ENCODE peak calls at places on chromosomes 7 and 10, in five cellular contexts. One of them, this sample, is unnamed.
A peak's percentile ranks its signal among the peaks of the same experiment; 100 is the strongest.

GRCh38 chr7:44331682-44332081 is 6.3 kb upstream of the CAMK2B start:
- DNase-seq in Panc1: no peak
- DNase-seq in HFF-Myc: no peak
- DNase-seq in IMR-90: no peak
- DNase-seq in A549: no peak
- DNase-seq in this sample: no peak

GRCh38 chr10:11225935-11226334 is 208.3 kb downstream of the CELF2 start:
- DNase-seq in Panc1: no peak
- DNase-seq in HFF-Myc: no peak
- DNase-seq in IMR-90: no peak
- DNase-seq in A549: no peak
- DNase-seq in this sample: peak; percentile 29

GRCh38 chr7:55127622-55128081 is 108.8 kb downstream of the EGFR start:
- DNase-seq in Panc1: no peak
- DNase-seq in HFF-Myc: no peak
- DNase-seq in IMR-90: peak; percentile 85
- DNase-seq in A549: no peak
- DNase-seq in this sample: peak; percentile 83

GRCh38 chr7:22863156-22863899 is 40.7 kb upstream of the TOMM7 start:
- DNase-seq in Panc1: no peak
- DNase-seq in HFF-Myc: no peak
- DNase-seq in IMR-90: no peak
- DNase-seq in A549: no peak
- DNase-seq in this sample: no peak

GRCh38 chr10:132862485-132863420 is 76.8 kb upstream of the NKX6-2 start:
- DNase-seq in Panc1: no peak
- DNase-seq in HFF-Myc: no peak
- DNase-seq in IMR-90: no peak
- DNase-seq in A549: no peak
- DNase-seq in this sample: no peak

GRCh38 chr10:119542990-119543813 is 683 bp upstream of the RGS10 start:
- DNase-seq in Panc1: peak; percentile 28
- DNase-seq in HFF-Myc: no peak
- DNase-seq in IMR-90: peak; percentile 49
- DNase-seq in A549: peak; percentile 75
- DNase-seq in this sample: no peak

GRCh38 chr10:82564353-82565218 is 689.6 kb downstream of the NRG3 start:
- DNase-seq in Panc1: no peak
- DNase-seq in HFF-Myc: no peak
- DNase-seq in IMR-90: no peak
- DNase-seq in A549: peak; percentile 10
- DNase-seq in this sample: no peak

GRCh38 chr7:31937982-31938381 is 132.2 kb downstream of the PDE1C start:
- DNase-seq in Panc1: no peak
- DNase-seq in HFF-Myc: no peak
- DNase-seq in IMR-90: no peak
- DNase-seq in A549: no peak
- DNase-seq in this sample: no peak

GRCh38 chr10:119651514-119652327 is 541 bp downstream of the BAG3 start:
- DNase-seq in Panc1: no peak
- DNase-seq in HFF-Myc: no peak
- DNase-seq in IMR-90: no peak
- DNase-seq in A549: no peak
- DNase-seq in this sample: no peak

GRCh38 chr7:85695041-85695990 is 508.5 kb upstream of the SEMA3D start:
- DNase-seq in Panc1: peak; percentile 33
- DNase-seq in HFF-Myc: no peak
- DNase-seq in IMR-90: peak; percentile 15
- DNase-seq in A549: peak; percentile 25
- DNase-seq in this sample: peak; percentile 4

GRCh38 chr7:137953692-137954470 is 48.0 kb downstream of the CREB3L2 start:
- DNase-seq in Panc1: peak; percentile 78
- DNase-seq in HFF-Myc: no peak
- DNase-seq in IMR-90: peak; percentile 84
- DNase-seq in A549: peak; percentile 89
- DNase-seq in this sample: no peak

GRCh38 chr10:19332304-19332703 is 283.7 kb downstream of the MALRD1 start:
- DNase-seq in Panc1: no peak
- DNase-seq in HFF-Myc: no peak
- DNase-seq in IMR-90: peak; percentile 10
- DNase-seq in A549: no peak
- DNase-seq in this sample: no peak

GRCh38 chr10:116254422-116255152 is 18.4 kb downstream of the GFRA1 start:
- DNase-seq in Panc1: no peak
- DNase-seq in HFF-Myc: no peak
- DNase-seq in IMR-90: no peak
- DNase-seq in A549: no peak
- DNase-seq in this sample: peak; percentile 52

GRCh38 chr10:51203359-51203758 is 129.1 kb downstream of the PRKG1 start:
- DNase-seq in Panc1: no peak
- DNase-seq in HFF-Myc: no peak
- DNase-seq in IMR-90: no peak
- DNase-seq in A549: no peak
- DNase-seq in this sample: no peak

GRCh38 chr10:90751107-90751997 is 106.5 kb downstream of the HTR7 start:
- DNase-seq in Panc1: peak; percentile 38
- DNase-seq in HFF-Myc: no peak
- DNase-seq in IMR-90: peak; percentile 42
- DNase-seq in A549: peak; percentile 63
- DNase-seq in this sample: no peak

GRCh38 chr7:136061433-136061832 is 84.3 kb upstream of the MTPN start:
- DNase-seq in Panc1: no peak
- DNase-seq in HFF-Myc: no peak
- DNase-seq in IMR-90: no peak
- DNase-seq in A549: no peak
- DNase-seq in this sample: no peak

GRCh38 chr10:121721257-121721656 is 123.0 kb upstream of the FGFR2 start:
- DNase-seq in Panc1: no peak
- DNase-seq in HFF-Myc: no peak
- DNase-seq in IMR-90: no peak
- DNase-seq in A549: no peak
- DNase-seq in this sample: no peak
- H3K4me3 ChIP-seq in Panc1: no peak overlapping the region
- H3K4me3 ChIP-seq in HFF-Myc: no peak overlapping the region
- H3K4me3 ChIP-seq in IMR-90: no peak overlapping the region
- H3K4me3 ChIP-seq in A549: no peak overlapping the region
- H3K4me3 ChIP-seq in this sample: no peak overlapping the region

GRCh38 chr7:117322741-117323584 is at the start of gene WNT2:
- DNase-seq in Panc1: no peak
- DNase-seq in HFF-Myc: no peak
- DNase-seq in IMR-90: peak; percentile 22
- DNase-seq in A549: no peak
- DNase-seq in this sample: no peak

GRCh38 chr7:117324940-117325339 is 2.1 kb upstream of the WNT2 start:
- DNase-seq in Panc1: no peak
- DNase-seq in HFF-Myc: peak; percentile 15
- DNase-seq in IMR-90: no peak
- DNase-seq in A549: no peak
- DNase-seq in this sample: no peak

GRCh38 chr7:117323877-117324699 is 1.2 kb upstream of the WNT2 start:
- DNase-seq in Panc1: no peak
- DNase-seq in HFF-Myc: peak; percentile 22
- DNase-seq in IMR-90: peak; percentile 70
- DNase-seq in A549: no peak
- DNase-seq in this sample: no peak

GRCh38 chr7:117325836-117326235 is 3.0 kb upstream of the WNT2 start:
- DNase-seq in Panc1: no peak
- DNase-seq in HFF-Myc: no peak
- DNase-seq in IMR-90: peak; percentile 28
- DNase-seq in A549: no peak
- DNase-seq in this sample: no peak

DNA sequence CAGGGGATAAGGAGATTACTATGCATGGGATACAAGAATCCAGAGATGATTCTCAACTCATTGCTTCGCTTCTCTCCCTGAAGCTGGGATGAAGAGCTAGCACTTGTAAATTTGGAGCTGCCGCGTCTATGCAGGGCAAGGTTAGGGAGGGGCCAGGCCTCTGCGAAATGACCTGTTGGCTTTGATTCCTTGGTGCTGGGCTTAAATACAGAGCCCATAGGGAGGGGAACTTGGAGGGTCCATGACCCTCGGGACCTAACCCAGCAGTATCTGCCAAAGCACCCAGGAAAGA is 673 bp upstream of the WNT2 start:
- DNase-seq in Panc1: no peak
- DNase-seq in HFF-Myc: no peak
- DNase-seq in IMR-90: no peak
- DNase-seq in A549: no peak
- DNase-seq in this sample: no peak
- H3K4me3 ChIP-seq in Panc1: peak overlapping the region; percentile 35
- H3K4me3 ChIP-seq in HFF-Myc: peak overlapping the region; percentile 48
- H3K4me3 ChIP-seq in IMR-90: peak overlapping the region; percentile 45
- H3K4me3 ChIP-seq in A549: peak overlapping the region; percentile 47
- H3K4me3 ChIP-seq in this sample: peak overlapping the region; percentile 50

GRCh38 chr10:100534726-100535125 is 1.0 kb upstream of the HIF1AN start:
- DNase-seq in Panc1: no peak
- DNase-seq in HFF-Myc: no peak
- DNase-seq in IMR-90: no peak
- DNase-seq in A549: no peak
- DNase-seq in this sample: no peak

GRCh38 chr10:100537475-100537874 is 1.7 kb downstream of the HIF1AN start:
- DNase-seq in Panc1: no peak
- DNase-seq in HFF-Myc: no peak
- DNase-seq in IMR-90: no peak
- DNase-seq in A549: no peak
- DNase-seq in this sample: no peak

GRCh38 chr10:100535715-100536353 is at the start of gene HIF1AN:
- DNase-seq in Panc1: peak; percentile 84
- DNase-seq in HFF-Myc: peak; percentile 93
- DNase-seq in IMR-90: peak; percentile 95
- DNase-seq in A549: peak; percentile 98
- DNase-seq in this sample: peak; percentile 78

GRCh38 chr10:100531761-100532160 is 2.1 kb upstream of the NDUFB8 start:
- DNase-seq in Panc1: no peak
- DNase-seq in HFF-Myc: no peak
- DNase-seq in IMR-90: no peak
- DNase-seq in A549: no peak
- DNase-seq in this sample: no peak

GRCh38 chr10:100535338-100535714 is 417 bp upstream of the HIF1AN start:
- DNase-seq in Panc1: no peak
- DNase-seq in HFF-Myc: no peak
- DNase-seq in IMR-90: no peak
- DNase-seq in A549: no peak
- DNase-seq in this sample: no peak
- H3K4me3 ChIP-seq in Panc1: peak overlapping the region; percentile 76
- H3K4me3 ChIP-seq in HFF-Myc: peak overlapping the region; percentile 68
- H3K4me3 ChIP-seq in IMR-90: peak overlapping the region; percentile 68
- H3K4me3 ChIP-seq in A549: peak overlapping the region; percentile 75
- H3K4me3 ChIP-seq in this sample: peak overlapping the region; percentile 63

DNA sequence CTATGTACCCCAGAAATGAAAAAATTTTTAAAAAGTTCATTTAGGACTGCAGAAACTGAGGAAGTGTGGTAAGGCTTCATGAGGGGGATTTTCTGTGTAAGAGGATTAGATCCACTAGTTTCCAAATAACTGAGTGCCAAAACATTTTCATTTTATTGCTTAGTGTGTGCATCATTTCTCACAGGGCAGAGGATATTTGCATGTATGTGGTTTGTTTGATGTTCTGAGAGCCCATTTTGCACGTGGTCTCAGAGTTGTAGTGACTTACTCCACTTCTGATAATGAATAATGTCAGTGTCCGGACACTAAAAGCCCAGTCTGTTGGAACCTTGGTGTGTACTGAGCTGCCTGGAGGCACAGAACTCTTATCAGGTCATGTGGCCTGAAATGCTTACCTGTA is 299.9 kb downstream of the AUTS2 start:
- DNase-seq in Panc1: no peak
- DNase-seq in HFF-Myc: no peak
- DNase-seq in IMR-90: no peak
- DNase-seq in A549: no peak
- DNase-seq in this sample: no peak
- H3K4me3 ChIP-seq in Panc1: no peak overlapping the region
- H3K4me3 ChIP-seq in HFF-Myc: no peak overlapping the region
- H3K4me3 ChIP-seq in IMR-90: no peak overlapping the region
- H3K4me3 ChIP-seq in A549: no peak overlapping the region
- H3K4me3 ChIP-seq in this sample: no peak overlapping the region

DNA sequence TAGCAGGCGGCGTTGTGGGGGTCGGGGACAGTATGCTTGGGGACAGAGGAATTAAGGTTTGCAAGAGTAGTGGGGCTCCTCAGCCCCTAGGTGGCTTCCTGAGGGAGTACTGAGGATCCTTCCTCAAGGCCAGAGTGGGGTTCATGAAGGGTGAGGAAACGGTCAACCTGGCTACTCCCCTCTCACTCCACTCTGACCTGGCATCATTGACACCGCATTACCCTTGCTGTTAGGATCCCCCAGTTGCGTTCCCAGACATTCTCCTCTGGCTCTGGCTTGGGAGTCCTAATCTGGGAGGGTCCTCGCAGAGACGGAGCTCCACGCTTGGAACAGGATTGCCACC is 496 bp downstream of the EPHB6 start:
- DNase-seq in Panc1: no peak
- DNase-seq in HFF-Myc: no peak
- DNase-seq in IMR-90: no peak
- DNase-seq in A549: no peak
- DNase-seq in this sample: no peak
- H3K4me3 ChIP-seq in Panc1: peak overlapping the region; percentile 56
- H3K4me3 ChIP-seq in HFF-Myc: peak overlapping the region; percentile 61
- H3K4me3 ChIP-seq in IMR-90: peak overlapping the region; percentile 29
- H3K4me3 ChIP-seq in A549: peak overlapping the region; percentile 61
- H3K4me3 ChIP-seq in this sample: peak overlapping the region; percentile 72

DNA sequence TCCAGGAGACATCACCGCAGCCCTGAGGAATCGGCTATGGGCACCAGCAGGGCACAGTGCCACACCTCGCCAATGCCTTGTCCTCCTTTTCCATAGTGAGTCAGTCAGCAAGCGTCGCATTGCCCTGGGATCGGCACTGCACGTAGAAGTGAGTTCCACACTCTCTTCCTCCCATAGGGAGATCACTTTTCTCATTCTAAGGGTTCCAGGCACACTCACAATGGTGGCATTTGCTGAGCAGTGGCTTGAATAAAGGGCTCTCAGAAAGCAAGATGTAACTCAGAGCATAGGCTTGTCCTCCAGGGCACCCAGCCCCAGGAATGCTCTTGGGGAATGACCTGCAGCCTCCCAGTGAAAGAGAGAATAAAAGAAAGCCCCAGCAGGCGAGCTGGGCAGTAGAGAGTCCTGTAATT is 1.1 kb upstream of the VIM start:
- DNase-seq in Panc1: no peak
- DNase-seq in HFF-Myc: no peak
- DNase-seq in IMR-90: no peak
- DNase-seq in A549: no peak
- DNase-seq in this sample: no peak
- H3K4me3 ChIP-seq in Panc1: peak overlapping the region; percentile 88
- H3K4me3 ChIP-seq in HFF-Myc: no peak overlapping the region
- H3K4me3 ChIP-seq in IMR-90: no peak overlapping the region
- H3K4me3 ChIP-seq in A549: no peak overlapping the region
- H3K4me3 ChIP-seq in this sample: peak overlapping the region; percentile 5

DNA sequence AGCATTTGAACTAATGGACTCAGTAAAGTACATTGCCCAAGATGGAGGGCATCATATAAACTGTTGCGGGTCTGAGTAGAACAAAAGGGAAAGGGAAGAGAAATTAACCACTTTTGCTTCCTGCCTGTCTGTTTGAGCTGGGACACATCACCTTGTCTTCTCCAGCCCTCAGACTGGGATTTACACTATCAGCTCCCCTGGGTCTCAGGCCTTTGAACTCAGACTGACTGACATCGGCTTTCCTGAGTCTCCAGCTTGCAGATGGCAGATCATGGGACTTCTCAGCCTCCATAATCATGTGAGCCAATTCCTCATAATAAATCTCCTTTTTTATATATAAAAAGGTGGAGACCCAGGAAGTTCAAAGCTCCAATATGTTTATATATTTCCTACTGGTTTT is 23.0 kb upstream of the WASL start:
- DNase-seq in Panc1: no peak
- DNase-seq in HFF-Myc: no peak
- DNase-seq in IMR-90: no peak
- DNase-seq in A549: no peak
- DNase-seq in this sample: no peak
- H3K4me3 ChIP-seq in Panc1: no peak overlapping the region
- H3K4me3 ChIP-seq in HFF-Myc: no peak overlapping the region
- H3K4me3 ChIP-seq in IMR-90: no peak overlapping the region
- H3K4me3 ChIP-seq in A549: no peak overlapping the region
- H3K4me3 ChIP-seq in this sample: no peak overlapping the region

This sample was measured in skeletal muscle cell.